ENCODE peak calls at places on chromosomes 12 and 14, in five cellular contexts. E is activated naive CD4-positive, alpha-beta T cell; F is activated CD4-positive, alpha-beta T cell treated with anti-CD3 and anti-CD28 coated beads for 4 hours; P is A172; Z is AG08395. C is an unnamed sample.

GRCh38 chr14:89672636-89673279 is 255.7 kb upstream of the FOXN3 start:
- DNase-seq in E (no peak), F (no peak), P (no peak), Z (no peak), C (no peak)

GRCh38 chr12:25293596-25293995 is 42.9 kb upstream of the KRAS start:
- DNase-seq in E (no peak), F (no peak), P (no peak), Z (no peak), C (no peak)

GRCh38 chr12:20058068-20058467 is 310.3 kb upstream of the PDE3A start:
- DNase-seq in E (no peak), F (no peak), P (no peak), Z (no peak), C (no peak)

GRCh38 chr12:75364918-75365317 is 26.0 kb upstream of the GLIPR1L2 start:
- DNase-seq in E (no peak), F (no peak), P (no peak), Z (peak; percentile 25), C (no peak)

GRCh38 chr14:67168110-67168441 is 21.2 kb upstream of the GARIN2 start:
- DNase-seq in E (no peak), F (no peak), P (no peak), Z (no peak), C (no peak)

GRCh38 chr14:32656609-32657008 is 282.1 kb upstream of the NPAS3 start:
- DNase-seq in E (no peak), F (no peak), P (no peak), Z (no peak), C (no peak)

GRCh38 chr12:70277973-70278372 is 34.7 kb downstream of the CNOT2 start:
- DNase-seq in E (no peak), F (no peak), P (no peak), Z (no peak), C (no peak)

GRCh38 chr12:132388379-132389015 is 59.1 kb upstream of the GALNT9 start:
- DNase-seq in E (no peak), F (no peak), P (no peak), Z (no peak), C (no peak)

GRCh38 chr12:32454866-32455265 is 55.5 kb downstream of the FGD4 start:
- DNase-seq in E (no peak), F (no peak), P (no peak), Z (no peak), C (no peak)

GRCh38 chr12:49470986-49471385 is 67.8 kb upstream of the KCNH3 start:
- DNase-seq in E (no peak), F (no peak), P (no peak), Z (no peak), C (no peak)